ENCODE peak calls at places on chromosome 5, in four cellular contexts. One of them, this sample, is unnamed.

GRCh38 chr5:20619606-20620005 is 631.6 kb upstream of the CDH18 start:
- DNase-seq in CD4-positive, alpha-beta T cell: no peak
- DNase-seq in tibial artery: no peak
- DNase-seq in heart right ventricle: no peak
- DNase-seq in this sample: no peak

GRCh38 chr5:167951121-167951520 is 340.3 kb upstream of the WWC1 start:
- DNase-seq in CD4-positive, alpha-beta T cell: no peak
- DNase-seq in tibial artery: no peak
- DNase-seq in heart right ventricle: no peak
- DNase-seq in this sample: no peak

GRCh38 chr5:28301676-28302075 is 1263.3 kb upstream of the CDH9 start:
- DNase-seq in CD4-positive, alpha-beta T cell: no peak
- DNase-seq in tibial artery: no peak
- DNase-seq in heart right ventricle: no peak
- DNase-seq in this sample: no peak

GRCh38 chr5:39598641-39599248 is 174.0 kb upstream of the DAB2 start:
- DNase-seq in CD4-positive, alpha-beta T cell: no peak
- DNase-seq in tibial artery: no peak
- DNase-seq in heart right ventricle: no peak
- DNase-seq in this sample: no peak

GRCh38 chr5:106189121-106189809 is 1481.5 kb downstream of the EFNA5 start:
- DNase-seq in CD4-positive, alpha-beta T cell: no peak
- DNase-seq in tibial artery: no peak
- DNase-seq in heart right ventricle: no peak
- DNase-seq in this sample: no peak

GRCh38 chr5:64722588-64722987 is 32.3 kb downstream of the SHISAL2B start:
- DNase-seq in CD4-positive, alpha-beta T cell: no peak
- DNase-seq in tibial artery: no peak
- DNase-seq in heart right ventricle: no peak
- DNase-seq in this sample: no peak

GRCh38 chr5:177508837-177509236 is 789 bp downstream of the DOK3 start:
- DNase-seq in CD4-positive, alpha-beta T cell: no peak
- DNase-seq in tibial artery: no peak
- DNase-seq in heart right ventricle: no peak
- DNase-seq in this sample: peak; percentile 73

GRCh38 chr5:135185461-135186075 is 151.5 kb upstream of the PITX1 start:
- DNase-seq in CD4-positive, alpha-beta T cell: no peak
- DNase-seq in tibial artery: no peak
- DNase-seq in heart right ventricle: no peak
- DNase-seq in this sample: no peak

DNA sequence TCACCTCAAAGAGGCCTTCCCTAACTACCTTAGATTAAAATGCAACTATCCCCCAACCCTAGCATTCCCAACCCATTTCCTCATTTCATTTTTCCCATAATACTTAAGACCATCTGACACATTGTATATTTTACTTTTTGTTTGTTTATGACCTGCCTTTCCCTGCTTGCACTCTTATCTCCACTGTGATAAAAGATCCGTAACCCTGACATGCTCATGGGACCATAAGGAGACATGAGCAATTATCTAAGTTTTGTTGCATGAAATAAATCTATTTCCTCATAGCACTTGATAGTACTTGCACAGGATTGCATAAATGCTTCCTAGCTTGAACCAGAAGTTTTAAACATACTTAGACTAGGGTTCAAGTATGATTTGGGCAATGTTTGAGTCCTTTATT is 323.7 kb downstream of the NPR3 start:
- DNase-seq in CD4-positive, alpha-beta T cell: no peak
- DNase-seq in tibial artery: no peak
- DNase-seq in heart right ventricle: no peak
- DNase-seq in this sample: no peak
- TF ChIP-seq CTCF in CD4-positive, alpha-beta T cell: no peak
- TF ChIP-seq CTCF in tibial artery: no peak
- TF ChIP-seq CTCF in heart right ventricle: no peak
- TF ChIP-seq CTCF in this sample: no peak

GRCh38 chr5:149129181-149129580 is 12.1 kb upstream of the ABLIM3 start:
- DNase-seq in CD4-positive, alpha-beta T cell: no peak
- DNase-seq in tibial artery: no peak
- DNase-seq in heart right ventricle: no peak
- DNase-seq in this sample: no peak

GRCh38 chr5:149132474-149132873 is 8.8 kb upstream of the ABLIM3 start:
- DNase-seq in CD4-positive, alpha-beta T cell: no peak
- DNase-seq in tibial artery: no peak
- DNase-seq in heart right ventricle: no peak
- DNase-seq in this sample: no peak

GRCh38 chr5:149130932-149131273 is 10.4 kb upstream of the ABLIM3 start:
- DNase-seq in CD4-positive, alpha-beta T cell: no peak
- DNase-seq in tibial artery: no peak
- DNase-seq in heart right ventricle: no peak
- DNase-seq in this sample: peak; percentile 1

GRCh38 chr5:149128023-149128875 is 13.0 kb upstream of the ABLIM3 start:
- DNase-seq in CD4-positive, alpha-beta T cell: no peak
- DNase-seq in tibial artery: no peak
- DNase-seq in heart right ventricle: peak; percentile 35
- DNase-seq in this sample: peak; percentile 44

GRCh38 chr5:149130121-149130931 is 11.0 kb upstream of the ABLIM3 start:
- DNase-seq in CD4-positive, alpha-beta T cell: no peak
- DNase-seq in tibial artery: no peak
- DNase-seq in heart right ventricle: no peak
- DNase-seq in this sample: peak; percentile 6
- TF ChIP-seq CTCF in CD4-positive, alpha-beta T cell: no peak
- TF ChIP-seq CTCF in tibial artery: no peak
- TF ChIP-seq CTCF in heart right ventricle: peak; percentile 15
- TF ChIP-seq CTCF in this sample: no peak

GRCh38 chr5:130912088-130912487 is 253.0 kb downstream of the HINT1 start:
- DNase-seq in CD4-positive, alpha-beta T cell: no peak
- DNase-seq in tibial artery: no peak
- DNase-seq in heart right ventricle: no peak
- DNase-seq in this sample: no peak
- TF ChIP-seq CTCF in CD4-positive, alpha-beta T cell: no peak
- TF ChIP-seq CTCF in tibial artery: no peak
- TF ChIP-seq CTCF in heart right ventricle: no peak
- TF ChIP-seq CTCF in this sample: no peak

DNA sequence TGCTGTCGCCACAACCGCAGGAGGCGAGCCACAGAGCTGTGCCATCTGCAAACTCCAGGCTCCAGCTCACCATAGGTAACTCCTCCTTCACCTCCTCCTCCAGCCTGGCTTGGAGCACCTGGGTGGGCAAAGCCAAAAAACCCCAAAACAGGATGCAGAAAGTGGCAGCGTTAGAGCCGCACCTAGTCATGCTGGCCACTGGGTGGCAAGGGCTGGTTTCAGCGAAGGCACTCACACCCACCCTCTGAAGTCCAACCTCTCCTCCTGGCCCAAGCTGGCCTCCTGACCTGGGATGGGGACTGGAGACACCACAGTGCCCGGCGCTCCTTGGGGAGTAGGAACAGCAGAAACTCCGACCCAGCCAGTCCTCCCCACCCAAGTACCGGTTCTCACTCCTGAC is 28.7 kb upstream of the ZNF354B start:
- DNase-seq in CD4-positive, alpha-beta T cell: no peak
- DNase-seq in tibial artery: no peak
- DNase-seq in heart right ventricle: no peak
- DNase-seq in this sample: no peak
- TF ChIP-seq CTCF in CD4-positive, alpha-beta T cell: no peak
- TF ChIP-seq CTCF in tibial artery: no peak
- TF ChIP-seq CTCF in heart right ventricle: no peak
- TF ChIP-seq CTCF in this sample: no peak

GRCh38 chr5:124888050-124888506 is 141.6 kb upstream of the ZNF608 start:
- DNase-seq in CD4-positive, alpha-beta T cell: no peak
- DNase-seq in tibial artery: no peak
- DNase-seq in heart right ventricle: no peak
- DNase-seq in this sample: no peak
- TF ChIP-seq CTCF in CD4-positive, alpha-beta T cell: no peak
- TF ChIP-seq CTCF in tibial artery: no peak
- TF ChIP-seq CTCF in heart right ventricle: no peak
- TF ChIP-seq CTCF in this sample: no peak

DNA sequence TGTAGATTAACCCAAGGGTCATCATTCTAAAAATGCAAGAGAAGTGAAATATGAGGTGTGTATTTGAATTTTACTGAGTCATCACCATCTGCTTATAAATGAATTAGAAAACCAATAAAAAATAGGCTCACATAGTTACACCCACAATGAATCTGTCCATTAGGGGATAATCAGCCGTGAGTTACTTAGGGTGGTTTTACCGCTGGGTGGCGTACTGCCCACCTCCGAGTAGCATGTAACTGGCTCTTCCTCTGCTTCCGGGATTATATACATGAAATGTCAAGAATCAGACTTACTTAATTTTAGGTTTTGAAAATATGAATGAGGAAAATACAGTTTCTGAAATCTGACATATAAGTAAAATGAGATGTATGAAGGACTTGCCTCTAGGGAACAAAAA is 332.9 kb upstream of the CCNG1 start:
- DNase-seq in CD4-positive, alpha-beta T cell: no peak
- DNase-seq in tibial artery: no peak
- DNase-seq in heart right ventricle: no peak
- DNase-seq in this sample: no peak
- TF ChIP-seq CTCF in CD4-positive, alpha-beta T cell: no peak
- TF ChIP-seq CTCF in tibial artery: no peak
- TF ChIP-seq CTCF in heart right ventricle: no peak
- TF ChIP-seq CTCF in this sample: no peak

GRCh38 chr5:126452477-126452876 is 29.3 kb downstream of the GRAMD2B start:
- DNase-seq in CD4-positive, alpha-beta T cell: no peak
- DNase-seq in tibial artery: no peak
- DNase-seq in heart right ventricle: no peak
- DNase-seq in this sample: no peak
- TF ChIP-seq CTCF in CD4-positive, alpha-beta T cell: no peak
- TF ChIP-seq CTCF in tibial artery: no peak
- TF ChIP-seq CTCF in heart right ventricle: no peak
- TF ChIP-seq CTCF in this sample: no peak

DNA sequence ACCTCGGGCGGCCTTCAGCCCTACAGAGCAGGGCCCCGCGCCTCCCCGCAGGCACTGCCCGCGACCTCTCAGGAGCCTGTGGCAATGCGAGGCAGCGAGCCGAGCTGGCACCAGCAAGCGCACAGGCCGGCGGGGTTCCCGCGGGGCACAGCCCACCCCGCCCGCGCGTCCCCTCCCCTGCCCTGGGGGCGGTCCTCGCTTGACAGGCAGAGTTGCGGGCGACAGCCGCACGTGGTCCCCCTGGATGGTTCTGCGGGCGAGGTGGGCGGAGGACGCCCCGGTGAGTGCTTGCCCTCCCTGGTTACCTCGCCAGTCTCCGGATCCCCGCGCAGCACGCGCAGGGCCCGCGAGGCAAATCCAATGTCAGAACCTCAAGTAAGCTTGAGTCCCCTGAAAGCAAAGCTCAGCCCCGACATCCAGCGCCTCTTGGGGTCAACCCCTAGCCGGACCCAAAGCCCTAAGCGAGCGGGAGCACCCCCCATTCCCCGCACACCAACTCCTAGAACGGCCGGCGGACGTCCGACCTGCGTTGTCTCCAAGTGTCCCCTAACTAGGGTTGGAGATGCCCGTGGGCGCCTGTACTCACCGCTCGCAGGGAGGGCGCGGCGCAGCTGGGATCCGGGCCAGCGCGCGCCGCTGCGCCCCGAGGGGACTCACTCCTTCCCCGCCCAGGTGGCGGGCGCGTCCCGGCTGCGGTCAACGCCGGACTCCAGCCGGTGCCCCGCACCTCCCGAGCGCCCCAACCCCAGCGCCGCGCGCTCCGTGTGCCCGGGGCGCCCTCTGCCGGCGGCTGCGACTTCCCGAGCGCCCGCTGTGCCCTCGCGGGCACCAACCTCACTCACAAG is at the start of gene DRD1:
- DNase-seq in CD4-positive, alpha-beta T cell: peak; percentile 50
- DNase-seq in tibial artery: no peak
- DNase-seq in heart right ventricle: peak; percentile 36
- DNase-seq in this sample: peak; percentile 82
- TF ChIP-seq CTCF in CD4-positive, alpha-beta T cell: peak; percentile 45
- TF ChIP-seq CTCF in tibial artery: peak; percentile 84
- TF ChIP-seq CTCF in heart right ventricle: peak; percentile 36
- TF ChIP-seq CTCF in this sample: peak; percentile 72

GRCh38 chr5:76280494-76280893 is 122.6 kb upstream of the IQGAP2 start:
- DNase-seq in CD4-positive, alpha-beta T cell: no peak
- DNase-seq in tibial artery: no peak
- DNase-seq in heart right ventricle: no peak
- DNase-seq in this sample: no peak
- TF ChIP-seq CTCF in CD4-positive, alpha-beta T cell: no peak
- TF ChIP-seq CTCF in tibial artery: no peak
- TF ChIP-seq CTCF in heart right ventricle: no peak
- TF ChIP-seq CTCF in this sample: no peak

This sample was measured in GM13976.